ENCODE peak calls at places on chromosomes 11 and 22, in six cellular contexts. Z, O, Y, U, T and M are unnamed samples.

GRCh38 chr11:122180435-122180834 is 64.4 kb upstream of the BLID start:
- DNase-seq in O (no peak), T (no peak), U (no peak), Z (peak), Y (no peak), M (no peak)

GRCh38 chr11:65492637-65493366 is 6.0 kb upstream of the MALAT1 start:
- DNase-seq in Z (peak), T (no peak), U (peak), Y (no peak), O (no peak), M (peak)

GRCh38 chr22:47381240-47381639 is 618.8 kb downstream of the TBC1D22A start:
- DNase-seq in U (no peak), Z (no peak), T (no peak), O (no peak), Y (no peak), M (no peak)

GRCh38 chr11:121614661-121615240 is 162.0 kb upstream of the SORL1-AS1 start:
- DNase-seq in Y (no peak), O (no peak), U (no peak), Z (no peak), T (no peak), M (no peak)

GRCh38 chr11:115961168-115962003 is 457.2 kb upstream of the CADM1 start:
- DNase-seq in T (no peak), O (no peak), Z (no peak), Y (no peak), U (no peak), M (no peak)

GRCh38 chr11:102467853-102468580 is 15.5 kb upstream of the TMEM123 start:
- DNase-seq in T (no peak), U (no peak), O (no peak), Y (no peak), Z (no peak), M (no peak)

GRCh38 chr22:39522567-39523300 is 2.4 kb downstream of the ATF4 start:
- DNase-seq in Y (no peak), O (no peak), U (peak), T (peak), Z (peak), M (peak)

GRCh38 chr11:119371778-119372182 is 9.7 kb downstream of the USP2 start:
- DNase-seq in Z (no peak), O (no peak), T (no peak), Y (no peak), U (peak), M (no peak)

GRCh38 chr22:20155330-20156041 is 4.6 kb upstream of the CCDC188 start:
- DNase-seq in Z (no peak), Y (no peak), T (no peak), O (no peak), U (peak), M (no peak)

GRCh38 chr11:64378335-64378884 is 19.4 kb downstream of the RPS6KA4 start:
- DNase-seq in T (no peak), Z (no peak), O (no peak), Y (no peak), U (peak), M (no peak)

GRCh38 chr22:50483977-50484853 is 2.4 kb upstream of the MIOX start:
- DNase-seq in O (no peak), Z (no peak), Y (no peak), U (peak), T (peak), M (no peak)

GRCh38 chr11:110296226-110297081 is at the start of gene RDX:
- DNase-seq in T (peak), O (no peak), Z (peak), U (peak), Y (peak), M (peak)

GRCh38 chr22:29030016-29030617 is 31.5 kb downstream of the C22orf31 start:
- DNase-seq in U (no peak), Z (no peak), T (peak), Y (no peak), O (no peak), M (peak)

GRCh38 chr22:27303718-27304117 is 497.8 kb downstream of the MN1 start:
- DNase-seq in T (no peak), Z (no peak), U (no peak), O (no peak), Y (no peak), M (no peak)

GRCh38 chr11:22459053-22459452 is 120.9 kb downstream of the SLC17A6 start:
- DNase-seq in Z (peak), T (no peak), O (no peak), U (no peak), Y (no peak), M (no peak)

GRCh38 chr22:42887523-42888507 is 30.7 kb upstream of the ARFGAP3 start:
- DNase-seq in U (no peak), T (peak), Y (no peak), O (no peak), Z (no peak), M (no peak)

GRCh38 chr22:39219071-39220050 is 25.4 kb downstream of the PDGFB start:
- DNase-seq in T (no peak), O (no peak), U (peak), Y (no peak), Z (no peak), M (no peak)

GRCh38 chr11:59199546-59200420 is 12.9 kb downstream of the MPEG1 start:
- DNase-seq in Z (no peak), U (no peak), Y (no peak), O (no peak), T (no peak), M (peak)

GRCh38 chr11:103543456-103543855 is 434.2 kb downstream of the DYNC2H1 start:
- DNase-seq in U (no peak), T (no peak), Y (no peak), O (no peak), Z (no peak), M (no peak)

GRCh38 chr11:68843703-68844312 is 2.1 kb upstream of the CPT1A start:
- DNase-seq in T (peak), O (no peak), Z (no peak), Y (peak), U (peak), M (peak)

GRCh38 chr11:117195761-117196160 is 3.4 kb upstream of the TAGLN start:
- DNase-seq in O (no peak), Z (no peak), T (no peak), U (peak), Y (no peak), M (no peak)

GRCh38 chr22:39299829-39300178 is 19.6 kb downstream of the RPL3 start:
- DNase-seq in O (no peak), T (no peak), U (no peak), Y (peak), Z (no peak), M (no peak)

GRCh38 chr11:75814369-75814685 is 683 bp upstream of the UVRAG start:
- DNase-seq in Z (no peak), O (peak), T (no peak), U (no peak), Y (no peak), M (no peak)

GRCh38 chr11:62611705-62612365 is 740 bp downstream of the EML3 start:
- DNase-seq in Y (peak), O (no peak), U (peak), Z (peak), T (peak), M (peak)

GRCh38 chr11:106733518-106734162 is 284.6 kb downstream of the GUCY1A2 start:
- DNase-seq in Z (no peak), U (no peak), T (no peak), O (no peak), Y (no peak), M (no peak)

GRCh38 chr11:2136952-2137201 is 2.3 kb downstream of the IGF2 start:
- DNase-seq in Z (no peak), T (no peak), Y (no peak), O (no peak), U (no peak), M (no peak)

GRCh38 chr22:37316405-37316804 is 34.1 kb downstream of the CYTH4 start:
- DNase-seq in O (no peak), U (no peak), Z (no peak), Y (no peak), T (no peak), M (no peak)

GRCh38 chr11:92130432-92130831 is 94.2 kb upstream of the FAT3 start:
- DNase-seq in O (no peak), U (no peak), Z (peak), T (no peak), Y (no peak), M (no peak)

GRCh38 chr11:123475478-123475877 is 45.4 kb downstream of the GRAMD1B start:
- DNase-seq in O (no peak), T (no peak), Y (no peak), Z (peak), U (no peak), M (no peak)

GRCh38 chr22:29485448-29485847 is 5.4 kb downstream of the NEFH start:
- DNase-seq in T (no peak), U (no peak), Y (no peak), O (no peak), Z (no peak), M (no peak)

GRCh38 chr22:45586651-45587405 is 84.1 kb downstream of the FBLN1 start:
- DNase-seq in U (peak), O (no peak), Z (no peak), Y (no peak), T (no peak), M (no peak)

GRCh38 chr22:30304495-30305244 is 15.4 kb upstream of the CASTOR1 start:
- DNase-seq in T (peak), O (no peak), U (no peak), Y (no peak), Z (no peak), M (no peak)

GRCh38 chr22:50519151-50519550 is 6.2 kb downstream of the SCO2 start:
- DNase-seq in U (no peak), T (no peak), Y (no peak), O (no peak), Z (no peak), M (no peak)

GRCh38 chr11:35579557-35580396 is 38.5 kb upstream of the FJX1 start:
- DNase-seq in Y (no peak), Z (peak), T (no peak), O (no peak), U (no peak), M (no peak)

GRCh38 chr11:61482513-61482912 is 26.0 kb upstream of the LRRC10B start:
- DNase-seq in T (peak), U (no peak), Z (no peak), O (no peak), Y (peak), M (peak)

GRCh38 chr11:8309862-8310261 is 46.2 kb upstream of the LMO1 start:
- DNase-seq in Y (no peak), Z (no peak), U (no peak), O (no peak), T (peak), M (no peak)

GRCh38 chr11:36282926-36283325 is 6.3 kb downstream of the COMMD9 start:
- DNase-seq in T (no peak), Y (no peak), O (no peak), Z (no peak), U (no peak), M (peak)

GRCh38 chr11:17408026-17408425 is 19.6 kb upstream of the KCNJ11 start:
- DNase-seq in Z (no peak), O (no peak), T (no peak), Y (no peak), U (peak), M (no peak)
- TF ChIP-seq CTCF in Z (no peak), O (no peak), T (no peak), Y (no peak), U (no peak), M (no peak)

DNA sequence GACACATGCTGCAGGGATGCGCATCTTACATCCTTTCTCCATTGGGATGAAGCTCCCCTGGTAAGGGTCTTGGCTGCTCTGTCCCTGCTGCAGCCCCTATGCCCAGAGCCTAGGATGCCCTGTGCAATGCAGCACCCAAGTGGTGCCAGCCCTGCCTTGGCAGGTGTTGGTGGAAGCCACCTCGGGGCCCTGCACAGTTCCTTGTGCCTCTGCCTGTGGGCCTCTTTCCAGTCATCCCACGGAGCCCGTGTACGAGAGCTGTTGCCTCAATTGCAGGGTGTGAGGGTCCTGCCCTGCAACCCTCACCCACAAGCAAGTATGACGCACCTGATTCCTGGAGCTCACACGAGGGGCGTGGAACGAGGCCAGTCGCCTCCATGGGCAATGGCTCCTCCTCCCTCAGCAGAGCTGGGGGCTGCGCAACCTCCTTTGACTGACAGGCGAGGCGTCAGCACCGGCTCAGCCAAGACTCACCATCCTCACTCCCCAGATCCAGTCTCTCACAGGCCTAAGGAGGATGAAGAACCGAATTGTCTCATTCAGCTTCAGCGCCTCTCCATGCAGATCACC is 719.6 kb downstream of the BRD1 start:
- DNase-seq in O (no peak), Z (no peak), U (peak), Y (no peak), T (no peak), M (no peak)
- TF ChIP-seq CTCF in O (no peak), Z (no peak), U (no peak), Y (no peak), T (no peak), M (no peak)

DNA sequence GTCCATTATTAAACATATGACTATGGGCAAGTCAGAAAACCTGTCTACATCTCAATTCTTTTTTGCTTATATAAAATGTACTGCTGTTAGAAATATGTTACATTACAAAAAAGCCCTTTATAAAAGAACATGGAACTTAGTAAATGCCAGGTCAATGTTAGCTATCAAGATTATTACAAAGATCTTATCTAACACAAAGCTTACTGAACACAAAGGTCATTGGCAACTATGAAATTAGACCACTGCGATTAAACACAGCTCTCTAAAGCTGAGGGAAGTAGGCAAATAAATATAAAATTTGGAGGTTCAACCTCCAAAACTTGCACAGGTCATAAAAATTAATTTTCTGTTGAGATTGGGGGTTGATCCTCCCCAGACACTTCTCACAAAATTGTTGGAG is 692.8 kb upstream of the CCDC90B start:
- DNase-seq in U (no peak), O (no peak), T (no peak), Z (no peak), Y (no peak), M (no peak)
- TF ChIP-seq CTCF in U (no peak), O (no peak), T (no peak), Z (no peak), Y (no peak), M (no peak)

GRCh38 chr11:37858398-37858797 is 1260.4 kb upstream of the RAG2 start:
- DNase-seq in O (no peak), U (no peak), Y (no peak), Z (no peak), T (no peak), M (no peak)
- TF ChIP-seq CTCF in O (no peak), U (no peak), Y (no peak), Z (no peak), T (no peak), M (no peak)

GRCh38 chr11:125942276-125942611 is 3.6 kb upstream of the VSIG10L2 start:
- DNase-seq in T (no peak), O (no peak), Y (no peak), U (no peak), Z (no peak), M (no peak)
- TF ChIP-seq CTCF in T (peak), O (no peak), Y (no peak), U (no peak), Z (no peak), M (peak)

GRCh38 chr11:86408845-86409244 is 34.2 kb downstream of the CCDC81 start:
- DNase-seq in Y (no peak), Z (no peak), U (no peak), T (no peak), O (no peak), M (no peak)
- TF ChIP-seq CTCF in Y (no peak), Z (peak), U (no peak), T (no peak), O (no peak), M (no peak)

GRCh38 chr11:99160447-99160846 is 139.7 kb downstream of the CNTN5 start:
- DNase-seq in O (no peak), T (no peak), Z (no peak), Y (no peak), U (no peak), M (no peak)
- TF ChIP-seq CTCF in O (no peak), T (no peak), Z (no peak), Y (no peak), U (no peak), M (no peak)

GRCh38 chr11:29271616-29272015 is 745.2 kb downstream of the KCNA4 start:
- DNase-seq in U (no peak), T (no peak), Y (no peak), O (no peak), Z (peak), M (no peak)

GRCh38 chr11:29268733-29269132 is 748.1 kb downstream of the KCNA4 start:
- DNase-seq in U (no peak), O (no peak), Z (no peak), Y (no peak), T (no peak), M (no peak)

DNA sequence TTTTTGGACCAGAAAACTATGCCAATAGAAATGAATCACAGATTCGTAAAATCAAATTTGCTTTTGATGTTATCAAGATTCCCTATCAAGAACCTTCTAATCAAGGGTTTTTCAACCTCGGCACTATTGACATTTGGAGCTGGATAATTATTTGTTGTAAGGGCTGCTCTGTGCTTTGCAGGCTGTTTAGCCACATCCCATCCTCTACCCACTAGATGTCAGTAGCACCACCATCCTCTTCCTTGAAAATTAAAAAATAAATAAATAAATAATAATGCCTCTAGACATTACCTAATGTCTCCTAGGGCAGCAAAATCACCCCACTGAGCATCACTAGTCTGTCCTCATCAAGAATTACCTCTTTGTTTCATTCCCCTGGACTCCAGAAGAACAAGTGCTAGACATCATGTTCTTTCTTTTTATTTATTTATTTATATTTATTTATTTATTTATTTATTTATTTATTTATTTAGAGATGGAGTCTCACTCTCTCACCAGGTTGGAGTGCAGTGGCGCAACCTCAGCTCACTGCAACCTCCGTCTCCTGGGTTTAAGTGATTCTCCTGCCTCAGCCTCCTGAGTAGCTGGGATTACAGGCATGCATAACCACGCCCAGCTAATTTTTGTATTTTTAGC is 744.7 kb downstream of the KCNA4 start:
- DNase-seq in T (peak), Z (peak), O (no peak), Y (no peak), U (no peak), M (no peak)
- TF ChIP-seq CTCF in T (no peak), Z (peak), O (no peak), Y (no peak), U (no peak), M (no peak)

DNA sequence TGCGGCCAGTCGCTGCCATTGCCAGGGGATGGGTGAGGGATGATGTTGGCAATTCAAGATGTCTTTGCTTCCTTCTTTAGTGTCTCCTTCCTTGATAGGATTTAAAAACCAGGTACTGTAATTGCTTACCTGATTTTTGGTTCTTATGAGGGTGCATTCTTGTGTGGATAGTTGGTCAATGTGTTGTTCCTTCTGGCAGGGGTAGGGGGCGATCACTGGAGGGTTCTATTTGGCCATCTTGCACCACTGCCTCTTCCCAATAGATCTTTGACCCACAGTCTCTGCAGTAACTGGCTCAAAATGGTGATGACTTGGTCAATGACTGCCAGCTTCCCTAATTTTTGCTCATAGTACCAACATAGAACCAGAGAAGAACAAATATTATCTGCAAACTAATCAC is 680.1 kb downstream of the DLG2 start:
- DNase-seq in Y (no peak), O (no peak), U (no peak), T (no peak), Z (no peak), M (no peak)
- TF ChIP-seq CTCF in Y (no peak), O (no peak), U (no peak), T (no peak), Z (no peak), M (no peak)

DNA sequence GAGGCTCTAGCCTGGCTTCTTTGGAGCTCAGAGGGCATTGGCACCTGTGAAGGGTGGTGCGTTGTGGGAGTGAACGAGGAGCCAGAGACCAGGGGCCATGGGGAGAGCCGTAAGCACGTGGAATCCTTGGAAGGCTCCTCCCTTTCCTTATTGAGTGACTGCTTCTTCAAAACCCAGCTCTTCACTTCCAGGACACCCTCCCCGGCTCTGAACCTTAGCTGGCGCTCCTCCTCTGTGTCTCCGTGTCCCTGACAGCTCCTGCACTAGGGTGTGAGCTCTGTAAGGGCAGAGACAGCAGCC is 26.3 kb downstream of the POLR3H start:
- DNase-seq in Z (no peak), O (no peak), U (no peak), T (no peak), Y (no peak), M (no peak)
- TF ChIP-seq CTCF in Z (no peak), O (no peak), U (no peak), T (peak), Y (no peak), M (no peak)